ENCODE peak calls at places on chromosome 2, in ten cellular contexts. One of them, this sample, is unnamed.

GRCh38 chr2:30178618-30179404 is 32.0 kb downstream of the YPEL5 start:
- DNase-seq in mucosa of descending colon: no peak
- DNase-seq in H1: no peak
- DNase-seq in bronchial epithelial cell: peak; percentile 58
- DNase-seq in cardiac muscle cell: peak; percentile 68
- DNase-seq in psoas muscle: peak; percentile 84
- DNase-seq in breast epithelium: no peak
- DNase-seq in HAP-1: no peak
- DNase-seq in GM23248: peak; percentile 84
- DNase-seq in Peyer's patch: no peak
- DNase-seq in this sample: peak; percentile 86

GRCh38 chr2:31547485-31547884 is 33.3 kb downstream of the SRD5A2 start:
- DNase-seq in breast epithelium: no peak
- DNase-seq in GM23248: no peak
- DNase-seq in psoas muscle: no peak
- DNase-seq in mucosa of descending colon: no peak
- DNase-seq in Peyer's patch: no peak
- DNase-seq in bronchial epithelial cell: no peak
- DNase-seq in cardiac muscle cell: no peak
- DNase-seq in H1: no peak
- DNase-seq in HAP-1: no peak
- DNase-seq in this sample: no peak

GRCh38 chr2:105443610-105444598 is 45.1 kb upstream of the FHL2 start:
- DNase-seq in Peyer's patch: no peak
- DNase-seq in breast epithelium: no peak
- DNase-seq in mucosa of descending colon: no peak
- DNase-seq in HAP-1: no peak
- DNase-seq in GM23248: no peak
- DNase-seq in cardiac muscle cell: no peak
- DNase-seq in psoas muscle: no peak
- DNase-seq in H1: no peak
- DNase-seq in bronchial epithelial cell: peak; percentile 42
- DNase-seq in this sample: no peak

GRCh38 chr2:216412022-216412999 is at the start of gene SMARCAL1:
- DNase-seq in bronchial epithelial cell: peak; percentile 91
- DNase-seq in psoas muscle: peak; percentile 100
- DNase-seq in H1: peak; percentile 93
- DNase-seq in Peyer's patch: peak; percentile 100
- DNase-seq in GM23248: peak; percentile 98
- DNase-seq in HAP-1: peak; percentile 99
- DNase-seq in mucosa of descending colon: peak; percentile 100
- DNase-seq in breast epithelium: peak; percentile 98
- DNase-seq in cardiac muscle cell: peak; percentile 99
- DNase-seq in this sample: peak; percentile 89

GRCh38 chr2:75390184-75390583 is 170.6 kb downstream of the EVA1A start:
- DNase-seq in mucosa of descending colon: no peak
- DNase-seq in bronchial epithelial cell: no peak
- DNase-seq in HAP-1: no peak
- DNase-seq in breast epithelium: no peak
- DNase-seq in GM23248: no peak
- DNase-seq in H1: no peak
- DNase-seq in Peyer's patch: no peak
- DNase-seq in psoas muscle: no peak
- DNase-seq in cardiac muscle cell: no peak
- DNase-seq in this sample: no peak

GRCh38 chr2:216495656-216496055 is 3.0 kb upstream of the RPL37A start:
- DNase-seq in bronchial epithelial cell: peak; percentile 38
- DNase-seq in H1: no peak
- DNase-seq in Peyer's patch: no peak
- DNase-seq in breast epithelium: no peak
- DNase-seq in GM23248: peak; percentile 73
- DNase-seq in cardiac muscle cell: peak; percentile 55
- DNase-seq in psoas muscle: no peak
- DNase-seq in HAP-1: no peak
- DNase-seq in mucosa of descending colon: no peak
- DNase-seq in this sample: peak; percentile 36

GRCh38 chr2:128573116-128573515 is 254.4 kb upstream of the HS6ST1 start:
- DNase-seq in cardiac muscle cell: no peak
- DNase-seq in Peyer's patch: no peak
- DNase-seq in bronchial epithelial cell: no peak
- DNase-seq in H1: no peak
- DNase-seq in psoas muscle: no peak
- DNase-seq in GM23248: no peak
- DNase-seq in mucosa of descending colon: no peak
- DNase-seq in HAP-1: no peak
- DNase-seq in breast epithelium: no peak
- DNase-seq in this sample: no peak

GRCh38 chr2:117875786-117876185 is 61.3 kb downstream of the DDX18 start:
- DNase-seq in HAP-1: no peak
- DNase-seq in GM23248: no peak
- DNase-seq in H1: no peak
- DNase-seq in psoas muscle: no peak
- DNase-seq in breast epithelium: no peak
- DNase-seq in Peyer's patch: no peak
- DNase-seq in mucosa of descending colon: no peak
- DNase-seq in bronchial epithelial cell: no peak
- DNase-seq in cardiac muscle cell: no peak
- DNase-seq in this sample: no peak

GRCh38 chr2:172811027-172811426 is 75.4 kb downstream of the RAPGEF4 start:
- DNase-seq in GM23248: peak; percentile 16
- DNase-seq in cardiac muscle cell: no peak
- DNase-seq in HAP-1: no peak
- DNase-seq in breast epithelium: no peak
- DNase-seq in Peyer's patch: no peak
- DNase-seq in mucosa of descending colon: peak; percentile 12
- DNase-seq in H1: no peak
- DNase-seq in psoas muscle: no peak
- DNase-seq in bronchial epithelial cell: no peak
- DNase-seq in this sample: no peak

GRCh38 chr2:25354116-25354515 is 12.4 kb upstream of the DNMT3A start:
- DNase-seq in cardiac muscle cell: no peak
- DNase-seq in HAP-1: no peak
- DNase-seq in H1: no peak
- DNase-seq in psoas muscle: peak; percentile 7
- DNase-seq in breast epithelium: no peak
- DNase-seq in GM23248: no peak
- DNase-seq in Peyer's patch: no peak
- DNase-seq in bronchial epithelial cell: no peak
- DNase-seq in mucosa of descending colon: no peak
- DNase-seq in this sample: no peak

GRCh38 chr2:186381573-186381972 is 104.5 kb upstream of the ZC3H15 start:
- DNase-seq in bronchial epithelial cell: no peak
- DNase-seq in Peyer's patch: no peak
- DNase-seq in psoas muscle: no peak
- DNase-seq in mucosa of descending colon: no peak
- DNase-seq in HAP-1: no peak
- DNase-seq in H1: no peak
- DNase-seq in cardiac muscle cell: no peak
- DNase-seq in breast epithelium: no peak
- DNase-seq in GM23248: no peak
- DNase-seq in this sample: no peak

GRCh38 chr2:45013229-45014015 is 4.2 kb upstream of the SIX2 start:
- DNase-seq in bronchial epithelial cell: no peak
- DNase-seq in H1: no peak
- DNase-seq in mucosa of descending colon: no peak
- DNase-seq in breast epithelium: no peak
- DNase-seq in cardiac muscle cell: peak; percentile 29
- DNase-seq in psoas muscle: peak; percentile 68
- DNase-seq in HAP-1: no peak
- DNase-seq in GM23248: peak; percentile 37
- DNase-seq in Peyer's patch: peak; percentile 46
- DNase-seq in this sample: no peak

GRCh38 chr2:165539985-165540384 is 70.5 kb downstream of the CSRNP3 start:
- DNase-seq in bronchial epithelial cell: no peak
- DNase-seq in HAP-1: no peak
- DNase-seq in mucosa of descending colon: no peak
- DNase-seq in H1: no peak
- DNase-seq in cardiac muscle cell: no peak
- DNase-seq in GM23248: no peak
- DNase-seq in psoas muscle: no peak
- DNase-seq in breast epithelium: no peak
- DNase-seq in Peyer's patch: no peak
- DNase-seq in this sample: no peak

GRCh38 chr2:239775623-239776440 is 249.3 kb downstream of the NDUFA10 start:
- DNase-seq in Peyer's patch: no peak
- DNase-seq in psoas muscle: no peak
- DNase-seq in mucosa of descending colon: no peak
- DNase-seq in GM23248: peak; percentile 60
- DNase-seq in cardiac muscle cell: peak; percentile 21
- DNase-seq in breast epithelium: no peak
- DNase-seq in HAP-1: no peak
- DNase-seq in H1: no peak
- DNase-seq in bronchial epithelial cell: no peak
- DNase-seq in this sample: no peak

GRCh38 chr2:45131587-45131986 is 122.3 kb upstream of the SIX2 start:
- DNase-seq in Peyer's patch: no peak
- DNase-seq in mucosa of descending colon: no peak
- DNase-seq in bronchial epithelial cell: no peak
- DNase-seq in cardiac muscle cell: peak; percentile 93
- DNase-seq in H1: no peak
- DNase-seq in GM23248: no peak
- DNase-seq in HAP-1: no peak
- DNase-seq in psoas muscle: no peak
- DNase-seq in breast epithelium: no peak
- DNase-seq in this sample: no peak

GRCh38 chr2:173126819-173127218 is 51.2 kb downstream of the MAP3K20 start:
- DNase-seq in GM23248: no peak
- DNase-seq in Peyer's patch: no peak
- DNase-seq in mucosa of descending colon: no peak
- DNase-seq in HAP-1: no peak
- DNase-seq in breast epithelium: no peak
- DNase-seq in cardiac muscle cell: peak; percentile 54
- DNase-seq in H1: no peak
- DNase-seq in psoas muscle: no peak
- DNase-seq in bronchial epithelial cell: no peak
- DNase-seq in this sample: no peak

GRCh38 chr2:84995826-84996225 is 24.9 kb downstream of the KCMF1 start:
- DNase-seq in breast epithelium: no peak
- DNase-seq in bronchial epithelial cell: no peak
- DNase-seq in GM23248: no peak
- DNase-seq in HAP-1: no peak
- DNase-seq in mucosa of descending colon: no peak
- DNase-seq in H1: no peak
- DNase-seq in psoas muscle: no peak
- DNase-seq in cardiac muscle cell: no peak
- DNase-seq in Peyer's patch: no peak
- DNase-seq in this sample: no peak

GRCh38 chr2:197024206-197024605 is 97.7 kb upstream of the PGAP1 start:
- DNase-seq in psoas muscle: no peak
- DNase-seq in cardiac muscle cell: no peak
- DNase-seq in breast epithelium: no peak
- DNase-seq in Peyer's patch: no peak
- DNase-seq in H1: no peak
- DNase-seq in mucosa of descending colon: peak; percentile 42
- DNase-seq in GM23248: no peak
- DNase-seq in HAP-1: no peak
- DNase-seq in bronchial epithelial cell: no peak
- DNase-seq in this sample: no peak

GRCh38 chr2:157932480-157933205 is 56.5 kb upstream of the ACVR1 start:
- DNase-seq in breast epithelium: no peak
- DNase-seq in cardiac muscle cell: no peak
- DNase-seq in GM23248: no peak
- DNase-seq in psoas muscle: no peak
- DNase-seq in HAP-1: peak; percentile 78
- DNase-seq in mucosa of descending colon: no peak
- DNase-seq in bronchial epithelial cell: no peak
- DNase-seq in H1: peak; percentile 63
- DNase-seq in Peyer's patch: no peak
- DNase-seq in this sample: no peak

GRCh38 chr2:10912076-10912731 is 470 bp downstream of the KCNF1 start:
- DNase-seq in HAP-1: no peak
- DNase-seq in psoas muscle: no peak
- DNase-seq in cardiac muscle cell: no peak
- DNase-seq in GM23248: peak; percentile 42
- DNase-seq in bronchial epithelial cell: no peak
- DNase-seq in Peyer's patch: peak; percentile 45
- DNase-seq in breast epithelium: no peak
- DNase-seq in mucosa of descending colon: no peak
- DNase-seq in H1: no peak
- DNase-seq in this sample: no peak
- H3K4me3 ChIP-seq in HAP-1: peak overlapping the region; percentile 17
- H3K4me3 ChIP-seq in psoas muscle: peak overlapping the region; percentile 52
- H3K4me3 ChIP-seq in cardiac muscle cell: peak overlapping the region; percentile 49
- H3K4me3 ChIP-seq in GM23248: peak overlapping the region; percentile 76
- H3K4me3 ChIP-seq in bronchial epithelial cell: peak overlapping the region; percentile 21
- H3K4me3 ChIP-seq in Peyer's patch: peak overlapping the region; percentile 49
- H3K4me3 ChIP-seq in breast epithelium: peak overlapping the region; percentile 35
- H3K4me3 ChIP-seq in mucosa of descending colon: no peak overlapping the region
- H3K4me3 ChIP-seq in H1: peak overlapping the region; percentile 32
- H3K4me3 ChIP-seq in this sample: peak overlapping the region; percentile 41

DNA sequence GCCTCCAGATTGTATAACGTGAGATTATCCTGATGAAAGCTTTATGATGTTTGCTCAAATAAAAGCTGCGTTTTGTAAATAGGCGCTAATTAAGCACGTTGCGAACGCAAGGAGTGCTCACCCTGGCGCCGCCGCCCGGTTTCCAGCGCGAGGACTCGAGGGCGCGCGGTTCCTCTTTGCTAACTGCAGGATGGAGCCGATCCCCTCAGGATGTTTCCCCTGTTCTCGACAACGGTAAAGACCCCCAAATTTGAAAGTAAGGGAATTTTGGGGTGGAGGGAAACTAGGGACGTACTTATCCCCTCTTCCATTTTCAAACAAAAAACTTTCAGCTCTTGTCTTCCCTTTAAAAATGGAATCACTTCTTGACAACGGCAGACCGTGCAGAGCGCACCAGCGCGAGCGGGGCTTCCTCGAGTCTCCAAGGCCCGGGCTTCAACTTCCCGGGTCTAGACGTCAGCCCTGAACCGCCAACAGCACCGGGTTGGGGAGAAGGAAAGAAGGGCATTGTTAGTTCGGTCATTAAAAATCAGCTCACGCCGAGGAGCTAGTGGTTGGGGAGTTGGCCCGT is 1.1 kb upstream of the GBX2 start:
- DNase-seq in mucosa of descending colon: no peak
- DNase-seq in psoas muscle: no peak
- DNase-seq in cardiac muscle cell: no peak
- DNase-seq in breast epithelium: no peak
- DNase-seq in Peyer's patch: no peak
- DNase-seq in HAP-1: no peak
- DNase-seq in bronchial epithelial cell: no peak
- DNase-seq in H1: no peak
- DNase-seq in GM23248: no peak
- DNase-seq in this sample: no peak
- H3K4me3 ChIP-seq in mucosa of descending colon: no peak overlapping the region
- H3K4me3 ChIP-seq in psoas muscle: no peak overlapping the region
- H3K4me3 ChIP-seq in cardiac muscle cell: no peak overlapping the region
- H3K4me3 ChIP-seq in breast epithelium: no peak overlapping the region
- H3K4me3 ChIP-seq in Peyer's patch: no peak overlapping the region
- H3K4me3 ChIP-seq in HAP-1: no peak overlapping the region
- H3K4me3 ChIP-seq in bronchial epithelial cell: no peak overlapping the region
- H3K4me3 ChIP-seq in H1: no peak overlapping the region
- H3K4me3 ChIP-seq in GM23248: no peak overlapping the region
- H3K4me3 ChIP-seq in this sample: no peak overlapping the region

GRCh38 chr2:174343343-174343637 is 8.5 kb downstream of the SP9 start:
- DNase-seq in breast epithelium: no peak
- DNase-seq in psoas muscle: no peak
- DNase-seq in HAP-1: no peak
- DNase-seq in Peyer's patch: no peak
- DNase-seq in GM23248: no peak
- DNase-seq in bronchial epithelial cell: no peak
- DNase-seq in cardiac muscle cell: no peak
- DNase-seq in H1: no peak
- DNase-seq in mucosa of descending colon: no peak
- DNase-seq in this sample: no peak
- H3K4me3 ChIP-seq in breast epithelium: no peak overlapping the region
- H3K4me3 ChIP-seq in psoas muscle: no peak overlapping the region
- H3K4me3 ChIP-seq in HAP-1: no peak overlapping the region
- H3K4me3 ChIP-seq in Peyer's patch: no peak overlapping the region
- H3K4me3 ChIP-seq in GM23248: no peak overlapping the region
- H3K4me3 ChIP-seq in bronchial epithelial cell: no peak overlapping the region
- H3K4me3 ChIP-seq in cardiac muscle cell: no peak overlapping the region
- H3K4me3 ChIP-seq in H1: peak overlapping the region; percentile 30
- H3K4me3 ChIP-seq in mucosa of descending colon: no peak overlapping the region
- H3K4me3 ChIP-seq in this sample: no peak overlapping the region

GRCh38 chr2:8851811-8852560 is 14.6 kb upstream of the KIDINS220 start:
- DNase-seq in HAP-1: peak; percentile 36
- DNase-seq in H1: no peak
- DNase-seq in Peyer's patch: no peak
- DNase-seq in GM23248: peak; percentile 76
- DNase-seq in breast epithelium: no peak
- DNase-seq in mucosa of descending colon: no peak
- DNase-seq in psoas muscle: no peak
- DNase-seq in bronchial epithelial cell: peak; percentile 20
- DNase-seq in cardiac muscle cell: peak; percentile 35
- DNase-seq in this sample: no peak
- H3K4me3 ChIP-seq in HAP-1: no peak overlapping the region
- H3K4me3 ChIP-seq in H1: no peak overlapping the region
- H3K4me3 ChIP-seq in Peyer's patch: no peak overlapping the region
- H3K4me3 ChIP-seq in GM23248: no peak overlapping the region
- H3K4me3 ChIP-seq in breast epithelium: no peak overlapping the region
- H3K4me3 ChIP-seq in mucosa of descending colon: no peak overlapping the region
- H3K4me3 ChIP-seq in psoas muscle: no peak overlapping the region
- H3K4me3 ChIP-seq in bronchial epithelial cell: no peak overlapping the region
- H3K4me3 ChIP-seq in cardiac muscle cell: no peak overlapping the region
- H3K4me3 ChIP-seq in this sample: no peak overlapping the region